ENCODE peak calls at places on chromosomes 11 and 22, in six cellular contexts. R is GM23338, X is HepG2, Z is IMR-90, D is GM12878, M is OCI-LY7. T is an unnamed sample.

GRCh38 chr11:78168539-78169477 is 19.6 kb downstream of the KCTD21 start:
- DNase-seq in R (no peak), X (peak; percentile 64), Z (peak; percentile 88), D (no peak), M (no peak), T (no peak)

GRCh38 chr11:47669856-47670255 is 27.5 kb upstream of the MTCH2 start:
- DNase-seq in R (no peak), X (no peak), Z (no peak), D (no peak), M (no peak), T (no peak)

GRCh38 chr22:49297286-49297870 is 530.3 kb downstream of the BRD1 start:
- DNase-seq in R (no peak), X (no peak), Z (no peak), D (no peak), M (no peak), T (no peak)

GRCh38 chr11:76185931-76186401 is 20.3 kb downstream of the WNT11 start:
- DNase-seq in R (no peak), X (no peak), Z (no peak), D (no peak), M (no peak), T (no peak)

GRCh38 chr22:45336971-45337431 is 27.3 kb downstream of the FAM118A start:
- DNase-seq in R (no peak), X (no peak), Z (no peak), D (no peak), M (no peak), T (no peak)

GRCh38 chr11:58509730-58510129 is 1.8 kb upstream of the OR5B21 start:
- DNase-seq in R (no peak), X (no peak), Z (no peak), D (no peak), M (no peak), T (no peak)

GRCh38 chr11:117688255-117688797 is 108.7 kb downstream of the DSCAML1 start:
- DNase-seq in R (no peak), X (no peak), Z (no peak), D (no peak), M (no peak), T (no peak)

GRCh38 chr11:10385696-10386095 is 69.4 kb upstream of the AMPD3 start:
- DNase-seq in R (no peak), X (no peak), Z (peak; percentile 49), D (no peak), M (no peak), T (no peak)

GRCh38 chr11:14059491-14059890 is 97.0 kb downstream of the SPON1 start:
- DNase-seq in R (peak; percentile 50), X (no peak), Z (no peak), D (no peak), M (no peak), T (no peak)

GRCh38 chr11:925496-926301 is at the start of gene AP2A2:
- DNase-seq in R (peak; percentile 96), X (peak; percentile 58), Z (peak; percentile 86), D (no peak), M (peak; percentile 96), T (peak; percentile 98)

GRCh38 chr11:927871-928270 is 2.2 kb downstream of the AP2A2 start:
- DNase-seq in R (no peak), X (no peak), Z (no peak), D (no peak), M (no peak), T (no peak)

GRCh38 chr11:925158-925495 is 543 bp upstream of the AP2A2 start:
- DNase-seq in R (peak; percentile 52), X (no peak), Z (no peak), D (no peak), M (no peak), T (peak; percentile 13)

GRCh38 chr11:924406-925157 is 1.1 kb upstream of the AP2A2 start:
- DNase-seq in R (no peak), X (no peak), Z (no peak), D (no peak), M (no peak), T (no peak)

GRCh38 chr11:926341-926916 is 759 bp downstream of the AP2A2 start:
- DNase-seq in R (no peak), X (no peak), Z (peak; percentile 69), D (no peak), M (no peak), T (peak; percentile 24)
- H2AFZ ChIP-seq in R (no peak overlapping the region), X (no peak overlapping the region), Z (peak overlapping the region; percentile 33), D (peak overlapping the region; percentile 20), M (no peak overlapping the region), T (no peak overlapping the region)

GRCh38 chr22:25100972-25101371 is 98.7 kb upstream of the CRYBB3 start:
- DNase-seq in R (no peak), X (no peak), Z (no peak), D (no peak), M (no peak), T (peak; percentile 18)
- TF ChIP-seq CTCF in R (no peak), X (no peak), Z (no peak), D (no peak), M (no peak), T (no peak)

GRCh38 chr11:132158696-132159095 is 788.3 kb downstream of the NTM start:
- DNase-seq in R (no peak), X (no peak), Z (peak; percentile 40), D (no peak), M (no peak), T (no peak)
- H2AFZ ChIP-seq in R (no peak overlapping the region), X (no peak overlapping the region), Z (no peak overlapping the region), D (no peak overlapping the region), M (no peak overlapping the region), T (no peak overlapping the region)

GRCh38 chr11:81220166-81220895 is 1513.3 kb downstream of the FAM181B start:
- DNase-seq in R (no peak), X (no peak), Z (no peak), D (no peak), M (no peak), T (no peak)

GRCh38 chr11:81222491-81222890 is 1511.2 kb downstream of the FAM181B start:
- DNase-seq in R (peak; percentile 13), X (no peak), Z (no peak), D (no peak), M (no peak), T (peak; percentile 55)

GRCh38 chr11:81218440-81218839 is 1515.2 kb downstream of the FAM181B start:
- DNase-seq in R (no peak), X (peak; percentile 3), Z (no peak), D (no peak), M (no peak), T (no peak)

GRCh38 chr11:81224396-81224795 is 1509.3 kb downstream of the FAM181B start:
- DNase-seq in R (no peak), X (no peak), Z (no peak), D (no peak), M (no peak), T (no peak)

GRCh38 chr11:81219661-81220060 is 1514.0 kb downstream of the FAM181B start:
- DNase-seq in R (no peak), X (no peak), Z (no peak), D (no peak), M (no peak), T (no peak)
- TF ChIP-seq CTCF in R (no peak), X (no peak), Z (no peak), D (no peak), M (no peak), T (no peak)

T was measured in neural progenitor cell.